ENCODE peak calls at places on chromosomes 13 and 19, in five cellular contexts. G is AG10803, J is HFF-Myc, O is SK-N-SH, Z is brain microvascular endothelial cell. A is an unnamed sample.
A peak's percentile ranks its signal among the peaks of the same experiment; 100 is the strongest.

GRCh38 chr13:33744589-33745369 is 73.2 kb upstream of the RFC3 start:
- DNase-seq in G (peak; percentile 34), J (no peak), O (no peak), Z (no peak), A (peak; percentile 28)

GRCh38 chr13:42707596-42707995 is 73.8 kb upstream of the FAM216B start:
- DNase-seq in G (peak; percentile 53), J (no peak), O (no peak), Z (peak; percentile 40), A (no peak)

GRCh38 chr13:48263196-48263595 is 30.2 kb downstream of the ITM2B start:
- DNase-seq in G (no peak), J (no peak), O (no peak), Z (no peak), A (no peak)

GRCh38 chr19:38706792-38707511 is 37.3 kb downstream of the CAPN12 start:
- DNase-seq in G (no peak), J (no peak), O (no peak), Z (peak; percentile 45), A (no peak)

GRCh38 chr13:50243926-50244325 is 228.7 kb downstream of the KCNRG start:
- DNase-seq in G (peak; percentile 8), J (no peak), O (no peak), Z (no peak), A (no peak)

GRCh38 chr13:96100457-96101220 is 10.7 kb downstream of the HS6ST3 start:
- DNase-seq in G (no peak), J (no peak), O (no peak), Z (no peak), A (no peak)

GRCh38 chr13:112169941-112170822 is 103.2 kb downstream of the SOX1 start:
- DNase-seq in G (no peak), J (no peak), O (no peak), Z (no peak), A (no peak)

GRCh38 chr13:110045202-110045601 is 258.8 kb upstream of the IRS2 start:
- DNase-seq in G (no peak), J (no peak), O (no peak), Z (no peak), A (no peak)

GRCh38 chr19:48961051-48961649 is 4.0 kb upstream of the FTL start:
- DNase-seq in G (no peak), J (no peak), O (no peak), Z (no peak), A (no peak)

GRCh38 chr13:73081256-73081915 is 22.6 kb downstream of the KLF5 start:
- DNase-seq in G (no peak), J (no peak), O (no peak), Z (no peak), A (no peak)

GRCh38 chr19:14114854-14115253 is 2.7 kb downstream of the PRKACA start:
- DNase-seq in G (no peak), J (no peak), O (peak; percentile 60), Z (no peak), A (no peak)

GRCh38 chr13:35833571-35834305 is 297.4 kb downstream of the DCLK1 start:
- DNase-seq in G (no peak), J (no peak), O (no peak), Z (no peak), A (no peak)

GRCh38 chr13:51532736-51533197 is 51.5 kb upstream of the WDFY2 start:
- DNase-seq in G (no peak), J (no peak), O (no peak), Z (no peak), A (no peak)

GRCh38 chr19:15107056-15108010 is at the start of gene SYDE1:
- DNase-seq in G (peak; percentile 80), J (no peak), O (peak; percentile 88), Z (no peak), A (no peak)

GRCh38 chr13:104326523-104326922 is 1260.3 kb upstream of the SLC10A2 start:
- DNase-seq in G (no peak), J (no peak), O (no peak), Z (no peak), A (no peak)
- TF ChIP-seq CTCF in G (no peak), J (no peak), O (no peak), Z (no peak), A (no peak)

DNA sequence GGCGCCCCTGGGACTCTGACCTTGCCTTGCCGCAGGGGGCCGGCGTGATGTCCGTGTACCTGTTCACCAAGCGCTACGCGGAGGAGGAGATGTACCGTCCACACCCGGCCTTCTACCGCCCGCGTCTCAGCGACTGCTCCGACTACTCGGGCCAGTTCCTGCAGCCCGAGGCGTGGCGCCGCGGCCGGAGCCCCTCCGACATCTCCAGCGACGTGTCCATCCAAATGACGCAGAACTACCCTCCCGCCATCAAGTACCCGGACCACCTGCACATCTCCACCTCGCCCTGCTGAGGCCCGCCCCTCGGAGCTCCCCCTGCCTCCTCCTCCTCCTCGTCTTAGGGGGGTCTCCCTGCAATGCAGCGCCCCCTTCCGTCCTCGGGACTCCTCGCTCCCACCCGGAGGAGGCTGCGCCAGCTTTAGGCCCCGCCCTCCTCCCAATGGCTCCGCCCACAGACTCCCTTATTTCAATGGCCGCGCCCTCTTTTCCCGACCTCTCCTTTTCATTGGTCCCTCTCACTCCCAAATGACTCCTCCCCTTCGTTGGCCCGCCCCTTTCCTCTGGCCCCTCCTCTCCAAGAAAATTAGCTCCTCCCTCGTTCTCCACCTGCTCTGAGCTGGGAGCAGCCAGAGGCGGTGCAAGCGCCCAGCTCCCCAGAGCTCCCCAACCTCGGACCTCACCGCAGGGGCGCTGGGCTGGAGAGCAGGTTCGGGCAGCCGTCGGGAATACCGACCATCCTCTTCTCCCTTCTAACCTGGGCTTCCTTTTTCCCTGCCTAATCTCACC is 20.5 kb upstream of the CACNG8 start:
- DNase-seq in G (no peak), J (no peak), O (peak; percentile 78), Z (peak; percentile 2), A (no peak)
- TF ChIP-seq CTCF in G (no peak), J (no peak), O (no peak), Z (peak; percentile 12), A (peak; percentile 16)

GRCh38 chr13:37138169-37138568 is 32.7 kb upstream of the CSNK1A1L start:
- DNase-seq in G (peak; percentile 27), J (no peak), O (no peak), Z (peak; percentile 61), A (no peak)
- TF ChIP-seq CTCF in G (peak; percentile 38), J (peak; percentile 43), O (peak; percentile 52), Z (peak; percentile 64), A (peak; percentile 60)

GRCh38 chr13:46010148-46010547 is 42.4 kb downstream of the ZC3H13 start:
- DNase-seq in G (peak; percentile 4), J (no peak), O (peak; percentile 12), Z (no peak), A (no peak)
- TF ChIP-seq CTCF in G (peak; percentile 54), J (peak; percentile 23), O (peak; percentile 59), Z (peak; percentile 51), A (peak; percentile 62)

GRCh38 chr19:1768918-1769644 is 15.8 kb downstream of the ONECUT3 start:
- DNase-seq in G (no peak), J (no peak), O (no peak), Z (no peak), A (no peak)

GRCh38 chr19:1766800-1767352 is 13.6 kb downstream of the ONECUT3 start:
- DNase-seq in G (no peak), J (no peak), O (no peak), Z (no peak), A (no peak)

GRCh38 chr19:1769645-1769985 is 16.3 kb downstream of the ONECUT3 start:
- DNase-seq in G (no peak), J (no peak), O (no peak), Z (no peak), A (no peak)

GRCh38 chr19:1767464-1767933 is 14.2 kb downstream of the ONECUT3 start:
- DNase-seq in G (peak; percentile 9), J (no peak), O (peak; percentile 96), Z (no peak), A (no peak)

DNA sequence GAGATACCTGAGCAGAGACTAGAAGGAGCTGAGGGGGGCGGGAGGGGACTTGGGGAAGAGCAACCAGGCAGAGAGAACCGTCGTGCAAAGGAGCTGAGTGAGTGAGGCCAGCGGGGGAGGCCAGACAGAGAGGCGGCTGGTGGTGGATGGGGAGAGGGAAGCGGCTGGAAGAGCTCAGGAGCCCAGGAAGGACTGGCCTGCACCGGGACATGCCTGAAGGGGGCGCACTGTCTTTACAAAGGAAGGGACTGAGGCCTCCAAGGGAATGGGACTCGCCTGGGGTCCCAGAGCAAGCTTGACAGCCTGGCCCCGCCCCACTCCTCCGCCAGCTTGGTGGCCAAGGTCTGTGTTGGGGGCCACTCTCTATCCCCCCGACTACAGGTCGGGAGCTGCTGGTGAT is 14.9 kb downstream of the ONECUT3 start:
- DNase-seq in G (no peak), J (no peak), O (peak; percentile 58), Z (no peak), A (no peak)
- TF ChIP-seq CTCF in G (peak; percentile 18), J (peak; percentile 21), O (peak; percentile 41), Z (peak; percentile 55), A (peak; percentile 67)

DNA sequence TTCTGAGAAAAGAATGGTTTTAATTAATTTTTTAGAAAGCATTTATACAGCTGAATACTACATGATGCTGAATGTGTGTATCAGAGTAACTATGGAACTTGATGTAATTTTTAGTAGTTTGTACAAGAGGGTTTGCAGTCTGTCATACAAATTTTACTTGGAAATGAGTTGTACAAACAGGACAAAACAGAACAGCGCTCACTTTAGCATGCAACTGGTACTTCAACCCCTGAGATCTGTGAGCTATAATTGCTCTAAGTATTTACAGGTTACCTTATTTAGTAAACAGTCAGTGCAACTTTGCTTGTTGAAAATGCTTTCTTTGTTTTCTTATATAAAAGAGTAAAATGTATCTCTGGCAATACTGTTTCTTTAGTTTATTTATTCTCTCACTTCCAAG is 719 bp downstream of the TNFRSF19 start:
- DNase-seq in G (peak; percentile 54), J (peak; percentile 47), O (no peak), Z (no peak), A (no peak)
- TF ChIP-seq CTCF in G (peak; percentile 57), J (no peak), O (peak; percentile 48), Z (peak; percentile 48), A (peak; percentile 66)

GRCh38 chr13:40453666-40454030 is 212.8 kb downstream of the FOXO1 start:
- DNase-seq in G (no peak), J (no peak), O (no peak), Z (no peak), A (no peak)

GRCh38 chr13:40456397-40456958 is 210.0 kb downstream of the FOXO1 start:
- DNase-seq in G (no peak), J (no peak), O (no peak), Z (no peak), A (no peak)

GRCh38 chr13:40456979-40457553 is 209.4 kb downstream of the FOXO1 start:
- DNase-seq in G (no peak), J (no peak), O (no peak), Z (no peak), A (no peak)

GRCh38 chr13:40452038-40452666 is 214.3 kb downstream of the FOXO1 start:
- DNase-seq in G (no peak), J (no peak), O (no peak), Z (no peak), A (no peak)

GRCh38 chr13:40452741-40453665 is 213.4 kb downstream of the FOXO1 start:
- DNase-seq in G (peak; percentile 35), J (no peak), O (no peak), Z (peak; percentile 70), A (peak; percentile 27)
- TF ChIP-seq CTCF in G (no peak), J (no peak), O (no peak), Z (no peak), A (no peak)

A was measured in HFFc6.